ENCODE peak calls at places on chromosomes 11 and 22, in nine cellular contexts. One of them, this sample, is unnamed.

GRCh38 chr11:1285316-1285744 is 24.1 kb downstream of the TOLLIP start:
- DNase-seq in GM23338: no peak
- DNase-seq in endothelial cell: no peak
- DNase-seq in dorsolateral prefrontal cortex: peak; percentile 7
- DNase-seq in astrocyte of the cerebellum: no peak
- DNase-seq in WTC11: no peak
- DNase-seq in OCI-LY7: no peak
- DNase-seq in esophagus squamous epithelium: no peak
- DNase-seq in tibial artery: no peak
- DNase-seq in this sample: no peak

GRCh38 chr11:2173150-2173693 is 1.6 kb upstream of the TH start:
- DNase-seq in esophagus squamous epithelium: no peak
- DNase-seq in astrocyte of the cerebellum: no peak
- DNase-seq in endothelial cell: peak; percentile 64
- DNase-seq in tibial artery: no peak
- DNase-seq in OCI-LY7: peak; percentile 10
- DNase-seq in GM23338: peak; percentile 73
- DNase-seq in dorsolateral prefrontal cortex: no peak
- DNase-seq in WTC11: peak; percentile 67
- DNase-seq in this sample: no peak

GRCh38 chr22:46914916-46915894 is 152.8 kb downstream of the TBC1D22A start:
- DNase-seq in tibial artery: no peak
- DNase-seq in dorsolateral prefrontal cortex: no peak
- DNase-seq in WTC11: no peak
- DNase-seq in astrocyte of the cerebellum: no peak
- DNase-seq in endothelial cell: no peak
- DNase-seq in esophagus squamous epithelium: no peak
- DNase-seq in OCI-LY7: no peak
- DNase-seq in GM23338: no peak
- DNase-seq in this sample: no peak

GRCh38 chr22:24416611-24417010 is 10.8 kb upstream of the ADORA2A start:
- DNase-seq in esophagus squamous epithelium: no peak
- DNase-seq in astrocyte of the cerebellum: no peak
- DNase-seq in tibial artery: no peak
- DNase-seq in WTC11: no peak
- DNase-seq in dorsolateral prefrontal cortex: no peak
- DNase-seq in OCI-LY7: no peak
- DNase-seq in endothelial cell: no peak
- DNase-seq in GM23338: no peak
- DNase-seq in this sample: no peak

GRCh38 chr11:45024357-45024756 is 73.7 kb upstream of the TP53I11 start:
- DNase-seq in endothelial cell: no peak
- DNase-seq in WTC11: no peak
- DNase-seq in OCI-LY7: no peak
- DNase-seq in esophagus squamous epithelium: no peak
- DNase-seq in tibial artery: no peak
- DNase-seq in astrocyte of the cerebellum: no peak
- DNase-seq in GM23338: no peak
- DNase-seq in dorsolateral prefrontal cortex: no peak
- DNase-seq in this sample: no peak

GRCh38 chr11:128890543-128891409 is at the start of gene KCNJ5:
- DNase-seq in WTC11: peak; percentile 56
- DNase-seq in esophagus squamous epithelium: no peak
- DNase-seq in tibial artery: no peak
- DNase-seq in dorsolateral prefrontal cortex: peak; percentile 28
- DNase-seq in endothelial cell: peak; percentile 40
- DNase-seq in astrocyte of the cerebellum: no peak
- DNase-seq in GM23338: peak; percentile 78
- DNase-seq in OCI-LY7: no peak
- DNase-seq in this sample: no peak

GRCh38 chr11:68036141-68036716 is 2.6 kb upstream of the TCIRG1 start:
- DNase-seq in GM23338: no peak
- DNase-seq in OCI-LY7: no peak
- DNase-seq in dorsolateral prefrontal cortex: no peak
- DNase-seq in esophagus squamous epithelium: no peak
- DNase-seq in WTC11: no peak
- DNase-seq in tibial artery: no peak
- DNase-seq in astrocyte of the cerebellum: no peak
- DNase-seq in endothelial cell: no peak
- DNase-seq in this sample: no peak

GRCh38 chr22:39999144-39999757 is 4.5 kb downstream of the FAM83F start:
- DNase-seq in tibial artery: no peak
- DNase-seq in WTC11: no peak
- DNase-seq in endothelial cell: no peak
- DNase-seq in GM23338: no peak
- DNase-seq in OCI-LY7: peak; percentile 20
- DNase-seq in esophagus squamous epithelium: no peak
- DNase-seq in dorsolateral prefrontal cortex: no peak
- DNase-seq in astrocyte of the cerebellum: no peak
- DNase-seq in this sample: no peak

GRCh38 chr11:15911377-15912044 is 444.8 kb downstream of the SOX6 start:
- DNase-seq in dorsolateral prefrontal cortex: peak; percentile 17
- DNase-seq in esophagus squamous epithelium: no peak
- DNase-seq in GM23338: no peak
- DNase-seq in tibial artery: peak; percentile 63
- DNase-seq in WTC11: no peak
- DNase-seq in astrocyte of the cerebellum: no peak
- DNase-seq in endothelial cell: no peak
- DNase-seq in OCI-LY7: no peak
- DNase-seq in this sample: no peak

GRCh38 chr22:25402501-25403283 is 161.8 kb upstream of the GRK3 start:
- DNase-seq in WTC11: no peak
- DNase-seq in dorsolateral prefrontal cortex: no peak
- DNase-seq in endothelial cell: no peak
- DNase-seq in OCI-LY7: no peak
- DNase-seq in tibial artery: no peak
- DNase-seq in esophagus squamous epithelium: no peak
- DNase-seq in GM23338: no peak
- DNase-seq in astrocyte of the cerebellum: peak; percentile 40
- DNase-seq in this sample: peak; percentile 11

GRCh38 chr11:34358258-34358665 is 452 bp upstream of the ABTB2 start:
- DNase-seq in tibial artery: peak; percentile 54
- DNase-seq in GM23338: peak; percentile 75
- DNase-seq in astrocyte of the cerebellum: no peak
- DNase-seq in dorsolateral prefrontal cortex: peak; percentile 19
- DNase-seq in OCI-LY7: no peak
- DNase-seq in esophagus squamous epithelium: no peak
- DNase-seq in WTC11: peak; percentile 65
- DNase-seq in endothelial cell: peak; percentile 60
- DNase-seq in this sample: no peak

GRCh38 chr11:12746593-12747097 is 72.4 kb downstream of the TEAD1 start:
- DNase-seq in astrocyte of the cerebellum: peak; percentile 83
- DNase-seq in OCI-LY7: no peak
- DNase-seq in dorsolateral prefrontal cortex: no peak
- DNase-seq in GM23338: peak; percentile 95
- DNase-seq in esophagus squamous epithelium: no peak
- DNase-seq in endothelial cell: peak; percentile 55
- DNase-seq in tibial artery: no peak
- DNase-seq in WTC11: peak; percentile 87
- DNase-seq in this sample: no peak

GRCh38 chr22:31488988-31489617 is 539 bp downstream of the EIF4ENIF1 start:
- DNase-seq in endothelial cell: peak; percentile 65
- DNase-seq in WTC11: peak; percentile 55
- DNase-seq in OCI-LY7: peak; percentile 52
- DNase-seq in tibial artery: peak; percentile 22
- DNase-seq in astrocyte of the cerebellum: no peak
- DNase-seq in dorsolateral prefrontal cortex: peak; percentile 30
- DNase-seq in esophagus squamous epithelium: no peak
- DNase-seq in GM23338: peak; percentile 65
- DNase-seq in this sample: peak; percentile 69

GRCh38 chr11:96426356-96427103 is 36.7 kb downstream of the JRKL start:
- DNase-seq in esophagus squamous epithelium: no peak
- DNase-seq in dorsolateral prefrontal cortex: no peak
- DNase-seq in WTC11: no peak
- DNase-seq in endothelial cell: no peak
- DNase-seq in GM23338: peak; percentile 71
- DNase-seq in astrocyte of the cerebellum: peak; percentile 32
- DNase-seq in OCI-LY7: peak; percentile 41
- DNase-seq in tibial artery: no peak
- DNase-seq in this sample: peak; percentile 45

GRCh38 chr11:34354782-34355181 is 3.0 kb downstream of the ABTB2 start:
- DNase-seq in WTC11: no peak
- DNase-seq in esophagus squamous epithelium: no peak
- DNase-seq in GM23338: no peak
- DNase-seq in OCI-LY7: no peak
- DNase-seq in dorsolateral prefrontal cortex: no peak
- DNase-seq in endothelial cell: no peak
- DNase-seq in astrocyte of the cerebellum: no peak
- DNase-seq in tibial artery: no peak
- DNase-seq in this sample: no peak

GRCh38 chr11:37712246-37712645 is 1114.2 kb upstream of the RAG2 start:
- DNase-seq in OCI-LY7: no peak
- DNase-seq in GM23338: peak; percentile 48
- DNase-seq in endothelial cell: no peak
- DNase-seq in WTC11: no peak
- DNase-seq in dorsolateral prefrontal cortex: no peak
- DNase-seq in tibial artery: no peak
- DNase-seq in esophagus squamous epithelium: no peak
- DNase-seq in astrocyte of the cerebellum: no peak
- DNase-seq in this sample: no peak

GRCh38 chr11:119338318-119338890 is 2.3 kb downstream of the C1QTNF5 start:
- DNase-seq in GM23338: peak; percentile 92
- DNase-seq in WTC11: peak; percentile 89
- DNase-seq in endothelial cell: peak; percentile 83
- DNase-seq in OCI-LY7: peak; percentile 79
- DNase-seq in astrocyte of the cerebellum: peak; percentile 48
- DNase-seq in tibial artery: peak; percentile 66
- DNase-seq in dorsolateral prefrontal cortex: peak; percentile 73
- DNase-seq in esophagus squamous epithelium: no peak
- DNase-seq in this sample: peak; percentile 88

GRCh38 chr22:18114495-18114894 is 3.9 kb downstream of the TUBA8 start:
- DNase-seq in GM23338: no peak
- DNase-seq in OCI-LY7: no peak
- DNase-seq in WTC11: no peak
- DNase-seq in endothelial cell: no peak
- DNase-seq in esophagus squamous epithelium: no peak
- DNase-seq in tibial artery: no peak
- DNase-seq in astrocyte of the cerebellum: no peak
- DNase-seq in dorsolateral prefrontal cortex: no peak
- DNase-seq in this sample: no peak

GRCh38 chr22:18115844-18116480 is 5.4 kb downstream of the TUBA8 start:
- DNase-seq in tibial artery: no peak
- DNase-seq in dorsolateral prefrontal cortex: no peak
- DNase-seq in GM23338: no peak
- DNase-seq in endothelial cell: no peak
- DNase-seq in OCI-LY7: no peak
- DNase-seq in WTC11: no peak
- DNase-seq in astrocyte of the cerebellum: no peak
- DNase-seq in esophagus squamous epithelium: no peak
- DNase-seq in this sample: no peak

GRCh38 chr22:18118345-18118915 is 7.8 kb downstream of the TUBA8 start:
- DNase-seq in WTC11: no peak
- DNase-seq in esophagus squamous epithelium: no peak
- DNase-seq in tibial artery: no peak
- DNase-seq in astrocyte of the cerebellum: no peak
- DNase-seq in OCI-LY7: no peak
- DNase-seq in endothelial cell: no peak
- DNase-seq in dorsolateral prefrontal cortex: no peak
- DNase-seq in GM23338: no peak
- DNase-seq in this sample: no peak

GRCh38 chr22:18114976-18115652 is 4.5 kb downstream of the TUBA8 start:
- DNase-seq in WTC11: no peak
- DNase-seq in astrocyte of the cerebellum: no peak
- DNase-seq in OCI-LY7: no peak
- DNase-seq in esophagus squamous epithelium: no peak
- DNase-seq in tibial artery: no peak
- DNase-seq in dorsolateral prefrontal cortex: no peak
- DNase-seq in GM23338: no peak
- DNase-seq in endothelial cell: no peak
- DNase-seq in this sample: no peak

GRCh38 chr22:18116634-18117033 is 6.0 kb downstream of the TUBA8 start:
- DNase-seq in esophagus squamous epithelium: no peak
- DNase-seq in endothelial cell: no peak
- DNase-seq in dorsolateral prefrontal cortex: no peak
- DNase-seq in astrocyte of the cerebellum: no peak
- DNase-seq in tibial artery: no peak
- DNase-seq in GM23338: no peak
- DNase-seq in OCI-LY7: no peak
- DNase-seq in WTC11: no peak
- DNase-seq in this sample: no peak
- TF ChIP-seq CTCF in esophagus squamous epithelium: no peak
- TF ChIP-seq CTCF in endothelial cell: no peak
- TF ChIP-seq CTCF in dorsolateral prefrontal cortex: no peak
- TF ChIP-seq CTCF in astrocyte of the cerebellum: no peak
- TF ChIP-seq CTCF in tibial artery: no peak
- TF ChIP-seq CTCF in GM23338: no peak
- TF ChIP-seq CTCF in OCI-LY7: no peak
- TF ChIP-seq CTCF in WTC11: no peak
- TF ChIP-seq CTCF in this sample: no peak

GRCh38 chr11:6988506-6988905 is 31.6 kb downstream of the ZNF214 start:
- DNase-seq in esophagus squamous epithelium: no peak
- DNase-seq in tibial artery: no peak
- DNase-seq in OCI-LY7: no peak
- DNase-seq in endothelial cell: no peak
- DNase-seq in GM23338: no peak
- DNase-seq in WTC11: no peak
- DNase-seq in astrocyte of the cerebellum: peak; percentile 32
- DNase-seq in dorsolateral prefrontal cortex: no peak
- DNase-seq in this sample: no peak
- TF ChIP-seq CTCF in esophagus squamous epithelium: no peak
- TF ChIP-seq CTCF in tibial artery: no peak
- TF ChIP-seq CTCF in OCI-LY7: no peak
- TF ChIP-seq CTCF in endothelial cell: no peak
- TF ChIP-seq CTCF in GM23338: no peak
- TF ChIP-seq CTCF in WTC11: no peak
- TF ChIP-seq CTCF in astrocyte of the cerebellum: no peak
- TF ChIP-seq CTCF in dorsolateral prefrontal cortex: no peak
- TF ChIP-seq CTCF in this sample: no peak

DNA sequence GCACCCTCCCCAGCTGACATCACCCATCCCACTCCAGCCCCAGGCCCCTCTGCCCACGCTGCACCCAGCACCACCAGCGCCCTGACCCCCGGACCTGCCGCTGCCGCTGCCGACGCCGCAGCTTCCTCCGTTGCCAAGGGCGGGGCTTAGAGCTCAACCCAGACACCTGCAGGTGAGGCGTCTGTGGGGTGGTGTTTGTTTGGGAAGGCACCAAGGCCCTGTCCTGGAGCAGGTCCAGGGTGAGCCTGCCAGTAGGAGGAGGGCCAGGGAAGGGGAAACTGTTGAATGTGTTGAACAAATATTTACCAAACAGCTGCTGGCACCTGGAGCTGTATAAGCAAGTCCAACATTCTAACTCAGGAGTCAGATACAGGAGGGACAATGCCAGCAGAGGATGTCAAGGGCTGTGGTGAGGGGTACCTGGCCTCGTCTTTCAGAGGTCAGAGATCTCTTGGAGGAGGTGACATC is 3.1 kb downstream of the VEGFB start:
- DNase-seq in endothelial cell: no peak
- DNase-seq in OCI-LY7: no peak
- DNase-seq in GM23338: no peak
- DNase-seq in dorsolateral prefrontal cortex: no peak
- DNase-seq in tibial artery: no peak
- DNase-seq in esophagus squamous epithelium: no peak
- DNase-seq in WTC11: no peak
- DNase-seq in astrocyte of the cerebellum: no peak
- DNase-seq in this sample: no peak
- TF ChIP-seq CTCF in endothelial cell: no peak
- TF ChIP-seq CTCF in OCI-LY7: no peak
- TF ChIP-seq CTCF in GM23338: no peak
- TF ChIP-seq CTCF in dorsolateral prefrontal cortex: no peak
- TF ChIP-seq CTCF in tibial artery: no peak
- TF ChIP-seq CTCF in esophagus squamous epithelium: no peak
- TF ChIP-seq CTCF in WTC11: no peak
- TF ChIP-seq CTCF in astrocyte of the cerebellum: no peak
- TF ChIP-seq CTCF in this sample: no peak

GRCh38 chr11:126411971-126412381 is 56.5 kb downstream of the ST3GAL4 start:
- DNase-seq in WTC11: no peak
- DNase-seq in astrocyte of the cerebellum: no peak
- DNase-seq in endothelial cell: no peak
- DNase-seq in OCI-LY7: no peak
- DNase-seq in dorsolateral prefrontal cortex: no peak
- DNase-seq in tibial artery: no peak
- DNase-seq in GM23338: peak; percentile 44
- DNase-seq in esophagus squamous epithelium: no peak
- DNase-seq in this sample: no peak
- TF ChIP-seq CTCF in WTC11: no peak
- TF ChIP-seq CTCF in astrocyte of the cerebellum: no peak
- TF ChIP-seq CTCF in endothelial cell: no peak
- TF ChIP-seq CTCF in OCI-LY7: no peak
- TF ChIP-seq CTCF in dorsolateral prefrontal cortex: no peak
- TF ChIP-seq CTCF in tibial artery: no peak
- TF ChIP-seq CTCF in GM23338: peak; percentile 52
- TF ChIP-seq CTCF in esophagus squamous epithelium: no peak
- TF ChIP-seq CTCF in this sample: no peak